ENCODE peak calls at places on chromosome 19, in six cellular contexts. X, D, E, J, A and T are unnamed samples.

GRCh38 chr19:44955500-44956439 is 590 bp downstream of the CLPTM1 start:
- DNase-seq in J (no peak), D (no peak), A (no peak), X (peak), E (no peak), T (no peak)

GRCh38 chr19:7257148-7258041 is 36.8 kb downstream of the INSR start:
- DNase-seq in A (peak), D (no peak), X (peak), E (peak), J (peak), T (peak)

GRCh38 chr19:2653717-2654584 is 48.5 kb downstream of the GNG7 start:
- DNase-seq in X (no peak), D (no peak), E (no peak), A (no peak), J (no peak), T (no peak)

GRCh38 chr19:47239610-47240296 is 8.8 kb upstream of the BBC3 start:
- DNase-seq in A (peak), J (no peak), D (no peak), E (peak), X (peak), T (no peak)

GRCh38 chr19:6761053-6761676 is 6.1 kb downstream of the SH2D3A start:
- DNase-seq in E (no peak), J (peak), X (no peak), D (no peak), A (no peak), T (peak)

GRCh38 chr19:34556500-34556899 is 74.9 kb downstream of the WTIP start:
- DNase-seq in D (no peak), X (peak), J (peak), A (no peak), E (no peak), T (no peak)

GRCh38 chr19:3577741-3578344 is 5.1 kb downstream of the HMG20B start:
- DNase-seq in X (no peak), J (no peak), A (no peak), D (no peak), E (no peak), T (no peak)

GRCh38 chr19:49316284-49316683 is 8.7 kb downstream of the SLC6A16 start:
- DNase-seq in D (no peak), A (no peak), E (no peak), X (no peak), J (no peak), T (no peak)

GRCh38 chr19:34393031-34393430 is 11.2 kb upstream of the PDCD2L start:
- DNase-seq in X (no peak), E (no peak), D (no peak), A (no peak), J (no peak), T (no peak)

GRCh38 chr19:32337176-32337808 is 8.1 kb upstream of the ZNF507 start:
- DNase-seq in E (no peak), X (no peak), J (no peak), A (no peak), D (no peak), T (no peak)

GRCh38 chr19:13978306-13978705 is 26.0 kb downstream of the DCAF15 start:
- DNase-seq in X (peak), D (peak), E (peak), J (no peak), A (no peak), T (no peak)

GRCh38 chr19:19137556-19138109 is 645 bp downstream of the TMEM161A start:
- DNase-seq in D (no peak), J (no peak), X (no peak), E (no peak), A (no peak), T (no peak)

GRCh38 chr19:4322942-4323665 is 15.5 kb downstream of the STAP2 start:
- DNase-seq in E (peak), A (no peak), D (no peak), X (no peak), J (peak), T (no peak)

GRCh38 chr19:8517551-8518442 is 3.8 kb upstream of the ZNF414 start:
- DNase-seq in A (no peak), E (no peak), D (no peak), J (no peak), X (no peak), T (no peak)

GRCh38 chr19:57803594-57804325 is 11.0 kb downstream of the ZNF552 start:
- DNase-seq in A (peak), X (peak), J (no peak), D (no peak), E (peak), T (peak)

GRCh38 chr19:44005968-44006367 is 3.2 kb downstream of the ZNF230 start:
- DNase-seq in A (peak), X (no peak), J (no peak), E (no peak), D (no peak), T (no peak)

GRCh38 chr19:16969127-16969526 is 57.5 kb downstream of the CPAMD8 start:
- DNase-seq in D (no peak), E (no peak), A (no peak), J (peak), X (no peak), T (no peak)

GRCh38 chr19:52216401-52216800 is 26.5 kb downstream of the PPP2R1A start:
- DNase-seq in X (no peak), A (no peak), E (no peak), J (no peak), D (no peak), T (no peak)

GRCh38 chr19:737591-738093 is 13.3 kb upstream of the MISP start:
- DNase-seq in D (no peak), A (peak), J (peak), X (peak), E (peak), T (peak)

GRCh38 chr19:37905936-37906867 is at the start of gene WDR87:
- DNase-seq in E (peak), D (no peak), J (peak), X (no peak), A (no peak), T (no peak)

GRCh38 chr19:32404939-32405430 is 585 bp upstream of the DPY19L3 start:
- DNase-seq in E (peak), A (peak), J (no peak), D (peak), X (no peak), T (peak)

GRCh38 chr19:31570718-31571117 is 221.5 kb upstream of the TSHZ3 start:
- DNase-seq in J (no peak), X (no peak), E (no peak), A (no peak), D (no peak), T (no peak)

GRCh38 chr19:17686027-17686511 is 2.1 kb downstream of the UNC13A start:
- DNase-seq in D (no peak), J (peak), A (no peak), E (no peak), X (no peak), T (no peak)

GRCh38 chr19:43778651-43779050 is 2.1 kb downstream of the KCNN4 start:
- DNase-seq in X (no peak), A (no peak), J (no peak), E (no peak), D (no peak), T (no peak)

GRCh38 chr19:36136975-36137686 is 2.7 kb upstream of the CAPNS1 start:
- DNase-seq in A (peak), J (peak), X (peak), D (no peak), E (peak), T (peak)

GRCh38 chr19:9295411-9295849 is 14.2 kb downstream of the ZNF699 start:
- DNase-seq in J (peak), D (no peak), E (no peak), A (no peak), X (no peak), T (no peak)

GRCh38 chr19:32223595-32224370 is 121.6 kb upstream of the ZNF507 start:
- DNase-seq in J (no peak), E (no peak), A (no peak), D (no peak), X (no peak), T (no peak)

GRCh38 chr19:57282011-57282636 is 1.8 kb downstream of the ZNF460 start:
- DNase-seq in J (no peak), D (no peak), E (no peak), X (no peak), A (no peak), T (peak)

GRCh38 chr19:16319466-16319865 is 5.2 kb upstream of the KLF2 start:
- DNase-seq in X (no peak), E (no peak), J (no peak), A (peak), D (no peak), T (no peak)

GRCh38 chr19:39846176-39846677 is at the start of gene FBL:
- DNase-seq in D (peak), A (peak), E (peak), J (peak), X (peak), T (peak)
- TF ChIP-seq POLR2A in D (no peak), A (peak), E (no peak), J (peak), X (peak), T (peak)

GRCh38 chr19:10921199-10921879 is 7.1 kb downstream of the YIPF2 start:
- DNase-seq in A (no peak), D (no peak), J (no peak), E (no peak), X (no peak), T (no peak)

GRCh38 chr19:10920781-10921180 is 7.7 kb downstream of the YIPF2 start:
- DNase-seq in A (no peak), D (no peak), J (no peak), X (no peak), E (no peak), T (no peak)

GRCh38 chr19:10920288-10920655 is 8.2 kb downstream of the YIPF2 start:
- DNase-seq in E (no peak), X (no peak), D (no peak), J (no peak), A (no peak), T (no peak)

GRCh38 chr19:10918359-10918758 is 10.1 kb downstream of the YIPF2 start:
- DNase-seq in J (no peak), X (no peak), D (no peak), A (no peak), E (no peak), T (no peak)

DNA sequence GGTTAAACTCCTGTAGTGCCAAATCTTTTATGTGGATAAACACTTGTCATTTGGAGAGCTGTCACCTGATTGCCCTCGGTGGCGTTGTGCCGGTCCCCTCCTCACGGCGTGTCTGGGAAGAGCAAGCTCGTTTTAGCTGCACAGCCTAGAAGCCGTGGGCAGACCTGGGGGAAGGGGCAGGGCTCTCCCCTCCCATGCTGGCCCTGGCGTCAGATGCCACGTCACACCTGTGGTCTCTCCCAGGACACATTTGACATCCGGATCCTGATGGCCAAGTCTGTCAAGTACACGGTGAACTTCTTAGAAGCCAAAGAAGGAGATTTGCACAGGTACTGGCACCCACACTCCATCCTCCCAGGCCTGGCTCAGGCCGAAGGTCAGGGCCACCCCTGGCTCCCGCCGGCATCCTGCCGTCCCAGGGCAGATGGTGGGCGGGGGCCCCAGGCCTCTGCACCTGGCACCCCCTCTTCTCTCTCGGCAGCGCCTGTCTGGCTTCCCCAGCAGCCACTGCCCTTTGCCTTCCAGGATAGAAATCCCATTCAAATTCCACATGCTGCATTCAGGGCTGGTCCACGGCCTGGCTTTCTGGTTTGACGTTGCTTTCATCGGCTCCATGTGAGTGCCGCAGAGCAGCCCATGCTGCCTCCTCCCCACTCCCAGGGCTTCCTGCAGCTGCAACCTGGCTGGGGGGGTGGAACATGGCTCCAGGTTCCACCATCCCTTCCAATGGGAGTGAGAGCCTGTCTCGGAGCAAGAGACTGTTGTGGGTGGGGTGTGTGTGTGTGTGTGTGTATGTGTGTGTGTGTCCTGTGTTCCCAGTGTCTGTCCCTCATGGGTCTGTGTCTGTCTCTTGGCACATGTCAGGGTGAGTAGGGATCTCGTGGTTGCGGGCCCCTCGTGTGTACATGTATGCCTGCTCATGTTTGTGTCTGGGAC is 8.8 kb downstream of the YIPF2 start:
- DNase-seq in D (no peak), E (no peak), X (no peak), J (no peak), A (no peak), T (no peak)
- TF ChIP-seq POLR2A in D (no peak), E (no peak), X (no peak), J (no peak), A (no peak), T (no peak)

GRCh38 chr19:42110658-42111057 is 21.6 kb downstream of the POU2F2 start:
- DNase-seq in J (no peak), A (no peak), X (no peak), E (no peak), D (no peak), T (no peak)

GRCh38 chr19:42109896-42110295 is 22.4 kb downstream of the POU2F2 start:
- DNase-seq in E (no peak), X (no peak), D (no peak), J (no peak), A (no peak), T (no peak)

GRCh38 chr19:42111811-42112210 is 20.4 kb downstream of the POU2F2 start:
- DNase-seq in E (no peak), A (peak), J (no peak), X (no peak), D (no peak), T (peak)

GRCh38 chr19:42113641-42114348 is 18.5 kb downstream of the POU2F2 start:
- DNase-seq in E (no peak), A (peak), D (no peak), X (peak), J (peak), T (peak)

DNA sequence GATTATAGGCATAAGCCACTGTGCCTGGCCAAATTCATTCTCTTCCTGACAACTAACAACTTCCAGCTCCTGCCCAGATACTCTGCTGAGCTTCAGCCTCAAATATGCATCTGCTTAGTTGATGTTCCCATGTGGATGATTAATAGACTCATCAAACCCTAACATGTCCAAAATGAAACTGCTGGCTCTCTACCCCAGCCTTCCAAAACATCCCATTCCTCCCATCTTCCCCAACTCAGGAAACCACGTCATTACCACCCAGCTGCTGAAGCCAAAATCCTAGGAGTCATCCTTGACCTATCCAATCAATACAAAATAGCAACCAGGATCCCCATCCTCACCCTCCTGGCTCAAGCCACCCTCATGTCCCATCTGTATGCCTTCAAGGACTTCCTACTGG is 20.9 kb downstream of the POU2F2 start:
- DNase-seq in J (no peak), E (no peak), X (no peak), A (peak), D (no peak), T (no peak)
- TF ChIP-seq POLR2A in J (no peak), E (no peak), X (no peak), A (no peak), D (no peak), T (no peak)

GRCh38 chr19:39109641-39110040 is 15.9 kb upstream of the PAK4 start:
- DNase-seq in E (no peak), D (no peak), X (no peak), A (no peak), J (no peak), T (no peak)
- TF ChIP-seq POLR2A in E (no peak), D (no peak), X (no peak), A (no peak), J (no peak), T (no peak)